ENCODE peak calls at places on chromosomes 11 and 22, in five cellular contexts. M, L, F, C and R are unnamed samples.

GRCh38 chr11:64850979-64851567 is 6.6 kb upstream of the CDC42BPG start:
- DNase-seq in L (no peak), M (peak), C (no peak), F (peak), R (no peak)

GRCh38 chr11:30285416-30286121 is 37.3 kb upstream of the ARL14EP start:
- DNase-seq in M (no peak), L (no peak), C (no peak), F (no peak), R (no peak)

GRCh38 chr22:26196657-26197056 is 27.4 kb downstream of the SEZ6L start:
- DNase-seq in F (no peak), C (no peak), L (no peak), M (no peak), R (no peak)

GRCh38 chr11:79400717-79401330 is 40.0 kb downstream of the TENM4 start:
- DNase-seq in F (no peak), M (peak), L (peak), C (no peak), R (no peak)

GRCh38 chr11:13149991-13150390 is 127.6 kb upstream of the BMAL1 start:
- DNase-seq in F (no peak), C (no peak), L (no peak), M (no peak), R (no peak)

GRCh38 chr11:130074736-130075135 is 5.0 kb downstream of the APLP2 start:
- DNase-seq in M (no peak), F (no peak), C (no peak), L (no peak), R (no peak)

GRCh38 chr11:10274726-10275125 is 19.3 kb downstream of the SBF2 start:
- DNase-seq in F (no peak), C (no peak), L (no peak), M (no peak), R (no peak)

GRCh38 chr22:17916226-17916889 is 108.0 kb downstream of the MICAL3 start:
- DNase-seq in M (no peak), F (no peak), L (no peak), C (no peak), R (no peak)

GRCh38 chr11:128807909-128808308 is 59.2 kb downstream of the KCNJ1 start:
- DNase-seq in L (no peak), M (no peak), C (no peak), F (no peak), R (no peak)

GRCh38 chr11:44693654-44694119 is 33.1 kb upstream of the TSPAN18 start:
- DNase-seq in L (no peak), C (no peak), F (no peak), M (no peak), R (no peak)

GRCh38 chr11:100612766-100613165 is 74.3 kb upstream of the ARHGAP42 start:
- DNase-seq in C (no peak), F (peak), L (no peak), M (no peak), R (no peak)

GRCh38 chr11:113721462-113722066 is 15.5 kb upstream of the TMPRSS5 start:
- DNase-seq in C (peak), M (no peak), F (no peak), L (no peak), R (peak)

GRCh38 chr11:76329084-76329648 is 51.8 kb downstream of the THAP12 start:
- DNase-seq in L (peak), C (no peak), M (no peak), F (no peak), R (no peak)

GRCh38 chr22:24068717-24069116 is 57.6 kb downstream of the CABIN1 start:
- DNase-seq in F (no peak), L (no peak), C (no peak), M (no peak), R (no peak)

GRCh38 chr11:68371176-68372041 is 59.0 kb downstream of the LRP5 start:
- DNase-seq in C (no peak), F (peak), M (no peak), L (no peak), R (peak)